ENCODE peak calls at places on chromosome 17, in five cellular contexts. H is activated CD4-positive, alpha-beta T cell treated with anti-CD3 and anti-CD28 coated beads, Interleukin-2, amount 50 U/mL, for 24 hours; R is HAP-1; N is Right ventricle myocardium superior; P is NCI-H1048. V is an unnamed sample.

GRCh38 chr17:19410875-19411291 is at the start of gene RNF112:
- DNase-seq in H (no peak), R (no peak), N (peak; percentile 71), P (no peak), V (no peak)

GRCh38 chr17:10698116-10698818 is 873 bp downstream of the ADPRM start:
- DNase-seq in H (no peak), R (no peak), N (no peak), P (no peak), V (no peak)

GRCh38 chr17:17416400-17417360 is 60.1 kb upstream of the MED9 start:
- DNase-seq in H (no peak), R (no peak), N (no peak), P (no peak), V (no peak)

GRCh38 chr17:58391302-58391984 is 25.9 kb downstream of the RNF43 start:
- DNase-seq in H (no peak), R (peak; percentile 87), N (peak; percentile 41), P (peak; percentile 30), V (peak; percentile 93)

GRCh38 chr17:57918017-57918895 is 37.0 kb downstream of the CUEDC1 start:
- DNase-seq in H (no peak), R (no peak), N (no peak), P (no peak), V (no peak)

GRCh38 chr17:58630883-58631522 is 60.8 kb downstream of the TEX14 start:
- DNase-seq in H (peak; percentile 29), R (peak; percentile 84), N (no peak), P (no peak), V (no peak)

GRCh38 chr17:4720787-4721186 is 10.4 kb downstream of the ARRB2 start:
- DNase-seq in H (no peak), R (no peak), N (no peak), P (no peak), V (no peak)

GRCh38 chr17:50853015-50853615 is 13.0 kb downstream of the TOB1 start:
- DNase-seq in H (no peak), R (no peak), N (no peak), P (no peak), V (no peak)

GRCh38 chr17:20852541-20853370 is 190.1 kb downstream of the USP22 start:
- DNase-seq in H (no peak), R (peak; percentile 69), N (peak; percentile 51), P (no peak), V (no peak)

GRCh38 chr17:42118126-42118510 is 3.0 kb downstream of the KAT2A start:
- DNase-seq in H (no peak), R (no peak), N (no peak), P (no peak), V (no peak)

GRCh38 chr17:48600244-48601098 is 4.3 kb downstream of the HOXB6 start:
- DNase-seq in H (no peak), R (no peak), N (no peak), P (no peak), V (no peak)

GRCh38 chr17:55264640-55265298 is at the start of gene HLF:
- DNase-seq in H (peak; percentile 51), R (peak; percentile 82), N (peak; percentile 88), P (peak; percentile 77), V (peak; percentile 54)